ENCODE peak calls at places on chromosomes 6 and 20, in four cellular contexts. R, X, M and B are unnamed samples.

GRCh38 chr20:3940905-3941304 is 51.7 kb downstream of the PANK2 start:
- DNase-seq in X (no peak), M (no peak), R (no peak), B (no peak)

GRCh38 chr6:132190815-132191175 is 210.5 kb downstream of the MOXD1 start:
- DNase-seq in X (no peak), M (no peak), R (no peak), B (no peak)

GRCh38 chr6:132511159-132511835 is 1.6 kb downstream of the STX7 start:
- DNase-seq in M (no peak), R (peak), X (no peak), B (no peak)

GRCh38 chr20:14817121-14817520 is 479.7 kb upstream of the FLRT3 start:
- DNase-seq in X (no peak), R (no peak), M (no peak), B (no peak)

GRCh38 chr20:13922241-13922640 is 68.2 kb downstream of the SEL1L2 start:
- DNase-seq in R (no peak), X (no peak), M (no peak), B (no peak)

GRCh38 chr6:170516783-170517616 is 36.1 kb downstream of the PSMB1 start:
- DNase-seq in X (peak), R (peak), M (no peak), B (no peak)

GRCh38 chr6:159037746-159038290 is 7.0 kb downstream of the TAGAP start:
- DNase-seq in X (no peak), M (no peak), R (no peak), B (no peak)

GRCh38 chr20:25376236-25376635 is 14.4 kb downstream of the ABHD12 start:
- DNase-seq in R (no peak), M (no peak), X (no peak), B (no peak)

GRCh38 chr6:157512081-157512682 is 131.2 kb downstream of the ZDHHC14 start:
- DNase-seq in M (no peak), X (no peak), R (no peak), B (no peak)

GRCh38 chr6:21846541-21847451 is 253.2 kb downstream of the SOX4 start:
- DNase-seq in R (peak), X (no peak), M (no peak), B (no peak)

GRCh38 chr6:148398686-148399085 is 56.0 kb downstream of the SASH1 start:
- DNase-seq in X (no peak), M (no peak), R (no peak), B (no peak)

GRCh38 chr6:127266892-127267741 is 453 bp downstream of the RNF146 start:
- DNase-seq in R (no peak), M (peak), X (peak), B (peak)

GRCh38 chr6:154962751-154963150 is 32.4 kb upstream of the TIAM2 start:
- DNase-seq in R (peak), X (no peak), M (no peak), B (no peak)

GRCh38 chr6:14026831-14027539 is 90.6 kb upstream of the CD83 start:
- DNase-seq in X (no peak), R (no peak), M (no peak), B (no peak)

GRCh38 chr20:48624315-48625020 is 203.3 kb downstream of the PREX1 start:
- DNase-seq in X (no peak), M (no peak), R (no peak), B (no peak)

GRCh38 chr6:118651282-118652050 is at the start of gene CEP85L:
- DNase-seq in R (peak), X (peak), M (peak), B (peak)
- TF ChIP-seq POLR2A in R (no peak), X (peak), M (peak), B (peak)

GRCh38 chr6:110181131-110182027 is 1.2 kb downstream of the CDC40 start:
- DNase-seq in R (no peak), X (no peak), M (no peak), B (no peak)

GRCh38 chr6:110179406-110180227 is at the start of gene WASF1:
- DNase-seq in X (peak), M (peak), R (peak), B (peak)

GRCh38 chr6:110183292-110183691 is 3.1 kb downstream of the CDC40 start:
- DNase-seq in R (no peak), X (no peak), M (no peak), B (no peak)

GRCh38 chr6:110178626-110179405 is 654 bp downstream of the WASF1 start:
- DNase-seq in R (peak), M (peak), X (no peak), B (no peak)

GRCh38 chr6:110180228-110181008 is at the start of gene CDC40:
- DNase-seq in R (peak), X (no peak), M (peak), B (peak)
- TF ChIP-seq POLR2AphosphoS5 in R (peak), X (peak), M (peak), B (peak)

DNA sequence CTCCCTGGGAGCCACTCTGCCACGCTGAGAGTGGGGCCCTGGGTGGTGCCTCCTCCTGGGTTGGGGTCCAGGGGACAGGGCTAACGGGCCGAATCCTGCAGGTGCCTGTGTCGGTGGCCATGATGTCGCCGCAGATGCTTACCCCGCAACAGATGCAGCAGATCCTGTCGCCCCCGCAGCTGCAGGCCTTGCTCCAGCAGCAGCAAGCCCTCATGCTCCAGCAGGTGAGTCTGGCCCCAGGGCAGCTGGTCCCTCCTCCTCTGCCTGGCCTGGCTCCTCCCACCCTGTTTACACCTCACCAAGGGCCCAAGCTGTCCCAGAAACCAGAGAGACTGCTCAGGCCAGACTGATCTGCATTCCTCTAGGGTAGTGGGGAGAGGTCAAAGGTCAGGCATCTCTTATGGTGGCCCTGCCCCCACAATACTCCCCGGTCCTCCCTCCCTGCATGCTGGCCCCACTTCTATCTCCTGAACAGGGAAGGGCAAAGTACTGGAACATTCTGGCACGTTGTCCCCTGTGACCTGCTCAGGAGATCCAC is 38.6 kb downstream of the FOXP4 start:
- DNase-seq in R (no peak), M (no peak), X (no peak), B (no peak)
- TF ChIP-seq TAF1 in R (no peak), M (no peak), X (no peak), B (no peak)

GRCh38 chr20:62356948-62357667 is 10.0 kb downstream of the LAMA5 start:
- DNase-seq in M (peak), X (no peak), R (no peak), B (no peak)
- TF ChIP-seq POLR2A in M (no peak), X (no peak), R (no peak), B (no peak)

GRCh38 chr20:22063753-22064152 is 358.3 kb downstream of the PAX1 start:
- DNase-seq in X (no peak), R (no peak), M (no peak), B (no peak)
- TF ChIP-seq POLR2AphosphoS5 in X (no peak), R (no peak), M (no peak), B (no peak)